ENCODE peak calls at places on chromosomes 3 and 15, in ten cellular contexts. One of them, this sample, is unnamed.

GRCh38 chr3:61924991-61925390 is 363.6 kb downstream of the PTPRG start:
- DNase-seq in coronary artery: no peak
- DNase-seq in heart left ventricle: no peak
- DNase-seq in astrocyte: no peak
- DNase-seq in sigmoid colon: no peak
- DNase-seq in GM23338: no peak
- DNase-seq in K562: no peak
- DNase-seq in fibroblast of lung: no peak
- DNase-seq in PC-3: no peak
- DNase-seq in ovary: no peak
- DNase-seq in this sample: no peak

GRCh38 chr3:2465842-2466241 is 367.2 kb downstream of the CNTN4 start:
- DNase-seq in coronary artery: no peak
- DNase-seq in heart left ventricle: no peak
- DNase-seq in astrocyte: no peak
- DNase-seq in sigmoid colon: no peak
- DNase-seq in GM23338: no peak
- DNase-seq in K562: no peak
- DNase-seq in fibroblast of lung: no peak
- DNase-seq in PC-3: no peak
- DNase-seq in ovary: no peak
- DNase-seq in this sample: no peak

GRCh38 chr3:65230251-65231140 is 542.7 kb upstream of the ADAMTS9 start:
- DNase-seq in coronary artery: no peak
- DNase-seq in heart left ventricle: no peak
- DNase-seq in astrocyte: no peak
- DNase-seq in sigmoid colon: no peak
- DNase-seq in GM23338: no peak
- DNase-seq in K562: no peak
- DNase-seq in fibroblast of lung: no peak
- DNase-seq in PC-3: no peak
- DNase-seq in ovary: no peak
- DNase-seq in this sample: no peak

GRCh38 chr3:149534671-149535394 is 60.3 kb downstream of the TM4SF4 start:
- DNase-seq in coronary artery: no peak
- DNase-seq in heart left ventricle: no peak
- DNase-seq in astrocyte: peak; percentile 89
- DNase-seq in sigmoid colon: peak; percentile 75
- DNase-seq in GM23338: no peak
- DNase-seq in K562: no peak
- DNase-seq in fibroblast of lung: peak; percentile 92
- DNase-seq in PC-3: no peak
- DNase-seq in ovary: no peak
- DNase-seq in this sample: no peak

GRCh38 chr3:187689984-187690383 is 12.4 kb downstream of the RTP2 start:
- DNase-seq in coronary artery: no peak
- DNase-seq in heart left ventricle: no peak
- DNase-seq in astrocyte: peak; percentile 47
- DNase-seq in sigmoid colon: no peak
- DNase-seq in GM23338: no peak
- DNase-seq in K562: no peak
- DNase-seq in fibroblast of lung: peak; percentile 60
- DNase-seq in PC-3: no peak
- DNase-seq in ovary: no peak
- DNase-seq in this sample: no peak

GRCh38 chr15:100721758-100722550 is 119.6 kb downstream of the ASB7 start:
- DNase-seq in coronary artery: peak; percentile 87
- DNase-seq in heart left ventricle: peak; percentile 30
- DNase-seq in astrocyte: peak; percentile 100
- DNase-seq in sigmoid colon: peak; percentile 96
- DNase-seq in GM23338: no peak
- DNase-seq in K562: no peak
- DNase-seq in fibroblast of lung: peak; percentile 100
- DNase-seq in PC-3: peak; percentile 99
- DNase-seq in ovary: peak; percentile 87
- DNase-seq in this sample: no peak

GRCh38 chr3:51382076-51382745 is 2.9 kb upstream of the MANF start:
- DNase-seq in coronary artery: no peak
- DNase-seq in heart left ventricle: no peak
- DNase-seq in astrocyte: no peak
- DNase-seq in sigmoid colon: no peak
- DNase-seq in GM23338: peak; percentile 57
- DNase-seq in K562: no peak
- DNase-seq in fibroblast of lung: no peak
- DNase-seq in PC-3: no peak
- DNase-seq in ovary: no peak
- DNase-seq in this sample: no peak

GRCh38 chr3:12229896-12230295 is 59.0 kb upstream of the PPARG start:
- DNase-seq in coronary artery: no peak
- DNase-seq in heart left ventricle: no peak
- DNase-seq in astrocyte: peak; percentile 22
- DNase-seq in sigmoid colon: no peak
- DNase-seq in GM23338: no peak
- DNase-seq in K562: no peak
- DNase-seq in fibroblast of lung: peak; percentile 38
- DNase-seq in PC-3: peak; percentile 94
- DNase-seq in ovary: no peak
- DNase-seq in this sample: no peak

GRCh38 chr3:134060561-134061385 is 31.0 kb upstream of the SLCO2A1 start:
- DNase-seq in coronary artery: peak; percentile 62
- DNase-seq in heart left ventricle: no peak
- DNase-seq in astrocyte: no peak
- DNase-seq in sigmoid colon: no peak
- DNase-seq in GM23338: no peak
- DNase-seq in K562: no peak
- DNase-seq in fibroblast of lung: no peak
- DNase-seq in PC-3: no peak
- DNase-seq in ovary: no peak
- DNase-seq in this sample: no peak

GRCh38 chr3:117407317-117407716 is 697.7 kb downstream of the TUSC7 start:
- DNase-seq in coronary artery: no peak
- DNase-seq in heart left ventricle: no peak
- DNase-seq in astrocyte: no peak
- DNase-seq in sigmoid colon: no peak
- DNase-seq in GM23338: peak; percentile 69
- DNase-seq in K562: no peak
- DNase-seq in fibroblast of lung: peak; percentile 16
- DNase-seq in PC-3: peak; percentile 32
- DNase-seq in ovary: no peak
- DNase-seq in this sample: no peak

GRCh38 chr3:58111513-58112184 is 99.1 kb downstream of the DNASE1L3 start:
- DNase-seq in coronary artery: no peak
- DNase-seq in heart left ventricle: no peak
- DNase-seq in astrocyte: no peak
- DNase-seq in sigmoid colon: no peak
- DNase-seq in GM23338: no peak
- DNase-seq in K562: no peak
- DNase-seq in fibroblast of lung: no peak
- DNase-seq in PC-3: peak; percentile 90
- DNase-seq in ovary: no peak
- DNase-seq in this sample: no peak

GRCh38 chr3:127141921-127142730 is 50.8 kb upstream of the PRR23E start:
- DNase-seq in coronary artery: peak; percentile 59
- DNase-seq in heart left ventricle: no peak
- DNase-seq in astrocyte: no peak
- DNase-seq in sigmoid colon: peak; percentile 39
- DNase-seq in GM23338: no peak
- DNase-seq in K562: no peak
- DNase-seq in fibroblast of lung: no peak
- DNase-seq in PC-3: peak; percentile 14
- DNase-seq in ovary: no peak
- DNase-seq in this sample: no peak

GRCh38 chr3:14413381-14414071 is 11.1 kb downstream of the SLC6A6 start:
- DNase-seq in coronary artery: no peak
- DNase-seq in heart left ventricle: no peak
- DNase-seq in astrocyte: no peak
- DNase-seq in sigmoid colon: no peak
- DNase-seq in GM23338: peak; percentile 82
- DNase-seq in K562: no peak
- DNase-seq in fibroblast of lung: peak; percentile 35
- DNase-seq in PC-3: peak; percentile 83
- DNase-seq in ovary: no peak
- DNase-seq in this sample: no peak

GRCh38 chr3:23993556-23994246 is 48.6 kb downstream of the NR1D2 start:
- DNase-seq in coronary artery: no peak
- DNase-seq in heart left ventricle: no peak
- DNase-seq in astrocyte: no peak
- DNase-seq in sigmoid colon: no peak
- DNase-seq in GM23338: no peak
- DNase-seq in K562: no peak
- DNase-seq in fibroblast of lung: no peak
- DNase-seq in PC-3: no peak
- DNase-seq in ovary: no peak
- DNase-seq in this sample: no peak

GRCh38 chr3:8519156-8519555 is 17.5 kb downstream of the LMCD1 start:
- DNase-seq in coronary artery: no peak
- DNase-seq in heart left ventricle: no peak
- DNase-seq in astrocyte: peak; percentile 92
- DNase-seq in sigmoid colon: no peak
- DNase-seq in GM23338: no peak
- DNase-seq in K562: no peak
- DNase-seq in fibroblast of lung: peak; percentile 94
- DNase-seq in PC-3: peak; percentile 60
- DNase-seq in ovary: no peak
- DNase-seq in this sample: no peak

GRCh38 chr3:184635774-184636173 is 74.2 kb downstream of the EPHB3 start:
- DNase-seq in coronary artery: no peak
- DNase-seq in heart left ventricle: no peak
- DNase-seq in astrocyte: no peak
- DNase-seq in sigmoid colon: no peak
- DNase-seq in GM23338: no peak
- DNase-seq in K562: no peak
- DNase-seq in fibroblast of lung: no peak
- DNase-seq in PC-3: no peak
- DNase-seq in ovary: no peak
- DNase-seq in this sample: no peak

GRCh38 chr3:55452886-55453285 is 34.2 kb downstream of the WNT5A start:
- DNase-seq in coronary artery: no peak
- DNase-seq in heart left ventricle: no peak
- DNase-seq in astrocyte: no peak
- DNase-seq in sigmoid colon: no peak
- DNase-seq in GM23338: no peak
- DNase-seq in K562: no peak
- DNase-seq in fibroblast of lung: no peak
- DNase-seq in PC-3: no peak
- DNase-seq in ovary: no peak
- DNase-seq in this sample: no peak

GRCh38 chr3:195542261-195542660 is 864 bp downstream of the PPP1R2 start:
- DNase-seq in coronary artery: no peak
- DNase-seq in heart left ventricle: no peak
- DNase-seq in astrocyte: no peak
- DNase-seq in sigmoid colon: no peak
- DNase-seq in GM23338: no peak
- DNase-seq in K562: no peak
- DNase-seq in fibroblast of lung: no peak
- DNase-seq in PC-3: peak; percentile 15
- DNase-seq in ovary: no peak
- DNase-seq in this sample: no peak

GRCh38 chr3:195542691-195543641 is at the start of gene PPP1R2:
- DNase-seq in coronary artery: peak; percentile 93
- DNase-seq in heart left ventricle: peak; percentile 93
- DNase-seq in astrocyte: peak; percentile 56
- DNase-seq in sigmoid colon: peak; percentile 96
- DNase-seq in GM23338: peak; percentile 94
- DNase-seq in K562: peak; percentile 96
- DNase-seq in fibroblast of lung: peak; percentile 80
- DNase-seq in PC-3: peak; percentile 94
- DNase-seq in ovary: peak; percentile 94
- DNase-seq in this sample: peak; percentile 95

GRCh38 chr3:195546130-195546560 is 3.0 kb upstream of the PPP1R2 start:
- DNase-seq in coronary artery: peak; percentile 81
- DNase-seq in heart left ventricle: peak; percentile 34
- DNase-seq in astrocyte: peak; percentile 83
- DNase-seq in sigmoid colon: peak; percentile 86
- DNase-seq in GM23338: no peak
- DNase-seq in K562: no peak
- DNase-seq in fibroblast of lung: peak; percentile 88
- DNase-seq in PC-3: peak; percentile 98
- DNase-seq in ovary: peak; percentile 67
- DNase-seq in this sample: no peak

GRCh38 chr3:195544634-195545033 is 1.5 kb upstream of the PPP1R2 start:
- DNase-seq in coronary artery: no peak
- DNase-seq in heart left ventricle: peak; percentile 86
- DNase-seq in astrocyte: no peak
- DNase-seq in sigmoid colon: peak; percentile 70
- DNase-seq in GM23338: no peak
- DNase-seq in K562: no peak
- DNase-seq in fibroblast of lung: no peak
- DNase-seq in PC-3: no peak
- DNase-seq in ovary: peak; percentile 51
- DNase-seq in this sample: no peak

GRCh38 chr3:195543642-195544536 is 764 bp upstream of the PPP1R2 start:
- DNase-seq in coronary artery: no peak
- DNase-seq in heart left ventricle: peak; percentile 32
- DNase-seq in astrocyte: no peak
- DNase-seq in sigmoid colon: no peak
- DNase-seq in GM23338: peak; percentile 50
- DNase-seq in K562: peak; percentile 19
- DNase-seq in fibroblast of lung: peak; percentile 19
- DNase-seq in PC-3: no peak
- DNase-seq in ovary: peak; percentile 27
- DNase-seq in this sample: no peak
- H3K27ac ChIP-seq in coronary artery: peak overlapping the region; percentile 89
- H3K27ac ChIP-seq in heart left ventricle: peak overlapping the region; percentile 97
- H3K27ac ChIP-seq in astrocyte: no peak overlapping the region
- H3K27ac ChIP-seq in sigmoid colon: peak overlapping the region; percentile 94
- H3K27ac ChIP-seq in GM23338: no peak overlapping the region
- H3K27ac ChIP-seq in K562: peak overlapping the region; percentile 49
- H3K27ac ChIP-seq in fibroblast of lung: no peak overlapping the region
- H3K27ac ChIP-seq in PC-3: no peak overlapping the region
- H3K27ac ChIP-seq in ovary: peak overlapping the region; percentile 40
- H3K27ac ChIP-seq in this sample: peak overlapping the region; percentile 92

GRCh38 chr3:22371592-22372291 is 620.7 kb upstream of the ZNF385D start:
- DNase-seq in coronary artery: no peak
- DNase-seq in heart left ventricle: no peak
- DNase-seq in astrocyte: no peak
- DNase-seq in sigmoid colon: peak; percentile 56
- DNase-seq in GM23338: peak; percentile 60
- DNase-seq in K562: no peak
- DNase-seq in fibroblast of lung: no peak
- DNase-seq in PC-3: no peak
- DNase-seq in ovary: no peak
- DNase-seq in this sample: no peak
- H3K4me3 ChIP-seq in coronary artery: peak overlapping the region; percentile 71
- H3K4me3 ChIP-seq in heart left ventricle: peak overlapping the region; percentile 53
- H3K4me3 ChIP-seq in astrocyte: peak overlapping the region; percentile 37
- H3K4me3 ChIP-seq in sigmoid colon: no peak overlapping the region
- H3K4me3 ChIP-seq in GM23338: peak overlapping the region; percentile 68
- H3K4me3 ChIP-seq in K562: no peak overlapping the region
- H3K4me3 ChIP-seq in fibroblast of lung: peak overlapping the region; percentile 49
- H3K4me3 ChIP-seq in PC-3: no peak overlapping the region
- H3K4me3 ChIP-seq in ovary: no peak overlapping the region
- H3K4me3 ChIP-seq in this sample: no peak overlapping the region

GRCh38 chr3:128730521-128730920 is 4.5 kb downstream of the RAB7A start:
- DNase-seq in coronary artery: no peak
- DNase-seq in heart left ventricle: no peak
- DNase-seq in astrocyte: no peak
- DNase-seq in sigmoid colon: no peak
- DNase-seq in GM23338: no peak
- DNase-seq in K562: no peak
- DNase-seq in fibroblast of lung: no peak
- DNase-seq in PC-3: no peak
- DNase-seq in ovary: no peak
- DNase-seq in this sample: no peak
- H3K27ac ChIP-seq in coronary artery: no peak overlapping the region
- H3K27ac ChIP-seq in heart left ventricle: peak overlapping the region; percentile 64
- H3K27ac ChIP-seq in astrocyte: no peak overlapping the region
- H3K27ac ChIP-seq in sigmoid colon: peak overlapping the region; percentile 12
- H3K27ac ChIP-seq in GM23338: peak overlapping the region; percentile 8
- H3K27ac ChIP-seq in K562: no peak overlapping the region
- H3K27ac ChIP-seq in fibroblast of lung: no peak overlapping the region
- H3K27ac ChIP-seq in PC-3: no peak overlapping the region
- H3K27ac ChIP-seq in ovary: no peak overlapping the region
- H3K27ac ChIP-seq in this sample: no peak overlapping the region

GRCh38 chr15:65532738-65533051 is 2.4 kb downstream of the HACD3 start:
- DNase-seq in coronary artery: no peak
- DNase-seq in heart left ventricle: no peak
- DNase-seq in astrocyte: peak; percentile 52
- DNase-seq in sigmoid colon: no peak
- DNase-seq in GM23338: no peak
- DNase-seq in K562: peak; percentile 23
- DNase-seq in fibroblast of lung: peak; percentile 65
- DNase-seq in PC-3: peak; percentile 69
- DNase-seq in ovary: no peak
- DNase-seq in this sample: no peak
- H3K4me3 ChIP-seq in coronary artery: no peak overlapping the region
- H3K4me3 ChIP-seq in heart left ventricle: no peak overlapping the region
- H3K4me3 ChIP-seq in astrocyte: no peak overlapping the region
- H3K4me3 ChIP-seq in sigmoid colon: no peak overlapping the region
- H3K4me3 ChIP-seq in GM23338: peak overlapping the region; percentile 90
- H3K4me3 ChIP-seq in K562: no peak overlapping the region
- H3K4me3 ChIP-seq in fibroblast of lung: no peak overlapping the region
- H3K4me3 ChIP-seq in PC-3: peak overlapping the region; percentile 95
- H3K4me3 ChIP-seq in ovary: no peak overlapping the region
- H3K4me3 ChIP-seq in this sample: no peak overlapping the region